ENCODE peak calls at places on chromosome 3, in five cellular contexts. Q is left lung, H is H9, N is dorsolateral prefrontal cortex, A is K562. U is an unnamed sample.

GRCh38 chr3:11346416-11346815 is 74.2 kb downstream of the ATG7 start:
- DNase-seq in N (no peak), A (no peak), Q (no peak), H (no peak), U (peak; percentile 13)

GRCh38 chr3:155853214-155854146 is 747 bp downstream of the SLC33A1 start:
- DNase-seq in A (no peak), Q (peak; percentile 86), N (no peak), H (no peak), U (no peak)

GRCh38 chr3:59444293-59444671 is 394.5 kb upstream of the CFAP20DC start:
- DNase-seq in N (no peak), A (no peak), Q (no peak), H (no peak), U (no peak)

GRCh38 chr3:56645407-56645806 is 37.7 kb downstream of the TASOR start:
- DNase-seq in Q (no peak), A (no peak), H (no peak), N (no peak), U (no peak)

GRCh38 chr3:73094951-73095350 is 33.5 kb downstream of the EBLN2 start:
- DNase-seq in H (peak; percentile 78), Q (no peak), A (no peak), N (no peak), U (no peak)

GRCh38 chr3:147699175-147699838 is 290.1 kb downstream of the ZIC1 start:
- DNase-seq in H (no peak), N (no peak), A (no peak), Q (no peak), U (peak; percentile 73)

GRCh38 chr3:126555795-126556636 is 2.7 kb downstream of the C3orf22 start:
- DNase-seq in N (peak; percentile 19), H (peak; percentile 22), Q (no peak), A (no peak), U (no peak)

GRCh38 chr3:36695769-36696137 is 68.6 kb downstream of the DCLK3 start:
- DNase-seq in A (no peak), H (no peak), Q (no peak), N (no peak), U (no peak)

GRCh38 chr3:40637891-40638290 is 113.1 kb downstream of the ZNF621 start:
- DNase-seq in A (no peak), Q (no peak), H (no peak), N (no peak), U (no peak)

GRCh38 chr3:127422663-127423375 is 135.0 kb upstream of the PRR20G start:
- DNase-seq in H (no peak), A (no peak), N (peak; percentile 60), Q (no peak), U (no peak)

GRCh38 chr3:59425371-59425770 is 375.5 kb upstream of the CFAP20DC start:
- DNase-seq in A (no peak), H (no peak), Q (no peak), N (no peak), U (peak; percentile 7)

GRCh38 chr3:162390891-162391290 is 894.3 kb downstream of the OTOL1 start:
- DNase-seq in A (no peak), N (no peak), Q (no peak), H (no peak), U (peak; percentile 87)

GRCh38 chr3:99167016-99167415 is 265.5 kb upstream of the DCBLD2 start:
- DNase-seq in N (no peak), Q (no peak), A (no peak), H (no peak), U (no peak)

GRCh38 chr3:123650101-123650500 is 65.2 kb upstream of the HACD2 start:
- DNase-seq in A (no peak), Q (no peak), N (no peak), H (no peak), U (no peak)

GRCh38 chr3:125322166-125322565 is 53.0 kb downstream of the ZNF148 start:
- DNase-seq in N (no peak), H (no peak), A (no peak), Q (no peak), U (peak; percentile 30)

GRCh38 chr3:122952509-122952908 is 75.1 kb downstream of the SEMA5B start:
- DNase-seq in N (no peak), Q (no peak), A (no peak), H (peak; percentile 59), U (peak; percentile 87)

GRCh38 chr3:2098398-2099027 is at the start of gene CNTN4:
- DNase-seq in H (peak; percentile 90), Q (peak; percentile 88), N (peak; percentile 79), A (no peak), U (peak; percentile 8)

GRCh38 chr3:177594096-177594495 is 396.8 kb upstream of the TBL1XR1 start:
- DNase-seq in N (no peak), H (no peak), Q (no peak), A (no peak), U (no peak)

DNA sequence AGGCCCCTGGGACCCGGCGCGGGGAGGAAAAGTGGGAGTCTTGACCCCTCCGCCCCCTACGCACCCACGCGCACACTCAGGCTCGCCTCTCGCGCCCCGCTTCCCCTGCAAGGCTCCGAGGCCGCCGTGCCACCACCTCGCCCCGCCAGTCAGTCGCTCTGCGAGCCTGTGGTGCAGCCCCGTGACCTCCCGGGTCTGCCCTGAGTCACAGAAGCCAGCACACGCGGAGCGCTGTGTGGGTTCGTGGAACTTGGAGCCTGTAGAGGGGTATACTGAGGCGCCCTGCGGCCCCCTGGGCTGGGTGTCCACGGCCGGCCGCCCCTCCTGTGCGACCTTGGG is 387 bp upstream of the ALS2CL start:
- DNase-seq in A (no peak), N (no peak), H (no peak), Q (no peak), U (no peak)
- H3K27ac ChIP-seq in A (no peak overlapping the region), N (peak overlapping the region; percentile 46), H (no peak overlapping the region), Q (peak overlapping the region; percentile 93), U (peak overlapping the region; percentile 100)

DNA sequence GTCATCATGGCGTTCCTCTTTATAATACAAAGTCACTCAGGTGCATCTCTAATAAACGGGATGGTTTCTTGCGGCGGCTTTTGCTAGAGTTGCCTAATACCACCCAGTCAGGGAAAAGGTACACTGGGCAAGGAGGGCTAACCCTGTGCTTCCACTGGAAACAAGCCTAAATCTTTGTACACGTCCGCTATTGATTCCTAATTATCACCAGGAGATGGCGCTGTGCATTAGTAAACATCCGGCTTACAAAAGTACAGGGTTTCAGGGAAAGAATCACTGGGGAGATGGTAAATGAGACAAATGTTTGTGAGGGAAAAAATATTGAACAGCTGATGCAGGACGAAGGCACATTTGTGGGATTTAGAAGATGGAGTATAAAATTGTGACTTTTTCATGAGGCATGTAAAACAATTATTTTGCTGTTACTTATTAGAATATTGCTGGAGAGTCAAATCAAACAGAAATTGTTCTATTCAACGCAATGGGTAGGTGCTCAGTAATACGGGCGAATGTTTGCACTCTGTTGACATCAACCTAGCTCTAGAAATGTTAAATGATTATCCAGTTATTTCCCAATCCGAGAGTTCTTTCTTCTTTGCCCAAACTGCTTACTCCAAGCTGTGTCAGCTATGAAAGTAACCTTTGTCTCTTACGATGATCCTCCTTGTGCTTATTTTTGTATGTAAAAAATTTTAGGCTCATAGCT is 50.6 kb downstream of the GMNC start:
- DNase-seq in H (peak; percentile 56), A (peak; percentile 21), Q (no peak), N (no peak), U (peak; percentile 40)
- TF ChIP-seq CTCF in H (peak; percentile 81), A (peak; percentile 43), Q (peak; percentile 30), N (peak; percentile 52), U (peak; percentile 62)

DNA sequence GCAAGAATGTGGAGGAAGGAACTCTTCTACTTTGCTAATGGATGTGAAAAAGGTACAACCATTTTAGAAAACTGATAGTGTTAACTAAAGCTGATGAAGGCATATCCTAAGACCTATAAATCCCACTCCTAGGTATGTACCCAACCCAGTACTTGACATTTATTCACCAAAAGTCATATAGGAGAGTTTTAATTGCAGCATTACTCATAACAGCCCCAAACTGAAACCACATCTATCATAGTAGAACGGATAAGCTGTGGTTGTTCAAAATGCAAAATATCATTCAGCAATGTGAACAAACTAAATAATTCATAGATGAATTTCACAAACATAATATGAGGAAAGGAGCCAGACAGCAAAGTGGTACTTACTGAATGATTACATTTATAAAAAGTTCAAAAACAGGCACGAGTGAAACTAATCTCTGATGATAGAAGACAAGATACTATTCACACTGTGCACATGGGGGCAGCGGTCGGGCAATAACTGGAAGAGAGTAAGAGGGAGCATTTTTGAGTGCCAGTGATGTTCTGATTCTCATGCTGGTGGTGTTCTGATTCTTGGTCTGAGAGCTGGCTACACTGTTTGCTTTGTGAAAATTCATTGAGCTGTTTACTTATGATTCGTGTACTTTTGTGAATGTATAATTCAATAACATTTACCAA is 34.3 kb downstream of the GOLIM4 start:
- DNase-seq in Q (no peak), A (no peak), N (no peak), H (no peak), U (no peak)
- H3K27ac ChIP-seq in Q (no peak overlapping the region), A (no peak overlapping the region), N (no peak overlapping the region), H (no peak overlapping the region), U (no peak overlapping the region)

GRCh38 chr3:71874618-71875017 is 89.7 kb upstream of the PROK2 start:
- DNase-seq in H (no peak), A (no peak), Q (no peak), N (no peak), U (no peak)

GRCh38 chr3:71873093-71873611 is 88.2 kb upstream of the PROK2 start:
- DNase-seq in H (peak; percentile 41), Q (no peak), A (no peak), N (no peak), U (no peak)

GRCh38 chr3:71876706-71877105 is 91.8 kb upstream of the PROK2 start:
- DNase-seq in H (no peak), N (no peak), Q (no peak), A (no peak), U (no peak)

GRCh38 chr3:71876135-71876534 is 91.2 kb upstream of the PROK2 start:
- DNase-seq in A (no peak), N (no peak), Q (no peak), H (no peak), U (no peak)

GRCh38 chr3:71875461-71875947 is 90.6 kb upstream of the PROK2 start:
- DNase-seq in A (peak; percentile 62), N (peak; percentile 88), H (peak; percentile 94), Q (peak; percentile 91), U (peak; percentile 70)
- TF ChIP-seq CTCF in A (peak; percentile 83), N (peak; percentile 87), H (peak; percentile 89), Q (peak; percentile 80), U (peak; percentile 91)

DNA sequence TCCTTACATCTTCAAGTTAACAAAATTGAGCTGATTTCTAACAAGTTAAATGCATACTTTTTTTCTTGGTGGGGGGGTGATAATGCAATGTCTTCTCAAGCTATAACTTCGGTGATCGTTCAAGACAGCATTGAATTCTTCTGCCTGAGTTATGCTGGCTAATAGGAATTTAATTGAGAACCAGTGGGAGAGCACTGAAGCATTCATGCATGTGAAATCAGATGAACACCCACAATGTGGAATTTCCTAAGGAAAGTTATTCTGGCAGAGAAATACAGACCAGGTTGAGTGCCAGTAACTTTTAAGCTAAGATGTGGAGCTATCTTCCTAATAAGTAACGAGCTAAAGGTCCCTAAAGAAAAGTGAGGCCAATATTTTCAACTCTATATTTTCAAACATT is 3.0 kb downstream of the SPATA16 start:
- DNase-seq in A (no peak), N (no peak), Q (no peak), H (no peak), U (no peak)
- H3K27ac ChIP-seq in A (no peak overlapping the region), N (no peak overlapping the region), Q (no peak overlapping the region), H (no peak overlapping the region), U (no peak overlapping the region)

GRCh38 chr3:14375192-14375591 is 27.2 kb upstream of the SLC6A6 start:
- DNase-seq in N (no peak), H (no peak), Q (peak; percentile 10), A (peak; percentile 52), U (no peak)
- TF ChIP-seq CTCF in N (no peak), H (peak; percentile 34), Q (no peak), A (peak; percentile 35), U (no peak)

GRCh38 chr3:82044918-82045715 is 283.7 kb upstream of the GBE1 start:
- DNase-seq in A (no peak), N (no peak), Q (no peak), H (no peak), U (no peak)
- H3K27ac ChIP-seq in A (no peak overlapping the region), N (no peak overlapping the region), Q (no peak overlapping the region), H (no peak overlapping the region), U (no peak overlapping the region)